ENCODE peak calls at places on chromosome 18, in four cellular contexts. One of them, this sample, is unnamed.

GRCh38 chr18:8998481-8999217 is 103.8 kb upstream of the NDUFV2 start:
- DNase-seq in HepG2: no peak
- DNase-seq in K562: no peak
- DNase-seq in A549: no peak
- DNase-seq in this sample: peak; percentile 55

GRCh38 chr18:13217971-13218375 is 587 bp upstream of the LDLRAD4 start:
- DNase-seq in HepG2: no peak
- DNase-seq in K562: no peak
- DNase-seq in A549: no peak
- DNase-seq in this sample: no peak

GRCh38 chr18:1311376-1311775 is 406.7 kb downstream of the ADCYAP1 start:
- DNase-seq in K562: no peak
- DNase-seq in HepG2: no peak
- DNase-seq in A549: no peak
- DNase-seq in this sample: no peak

GRCh38 chr18:26215247-26215970 is 10.8 kb upstream of the TAF4B start:
- DNase-seq in K562: no peak
- DNase-seq in A549: no peak
- DNase-seq in HepG2: no peak
- DNase-seq in this sample: no peak

GRCh38 chr18:80109676-80110078 is 615 bp downstream of the ADNP2 start:
- DNase-seq in K562: peak; percentile 35
- DNase-seq in A549: peak; percentile 16
- DNase-seq in HepG2: no peak
- DNase-seq in this sample: peak; percentile 31

GRCh38 chr18:77201508-77201907 is 48.1 kb upstream of the GALR1 start:
- DNase-seq in A549: no peak
- DNase-seq in HepG2: no peak
- DNase-seq in K562: no peak
- DNase-seq in this sample: peak; percentile 27

GRCh38 chr18:74196220-74197119 is 48.1 kb downstream of the TIMM21 start:
- DNase-seq in HepG2: peak; percentile 76
- DNase-seq in A549: peak; percentile 65
- DNase-seq in K562: peak; percentile 65
- DNase-seq in this sample: peak; percentile 66

GRCh38 chr18:61216086-61216485 is 117.1 kb upstream of the CDH20 start:
- DNase-seq in K562: no peak
- DNase-seq in HepG2: no peak
- DNase-seq in A549: no peak
- DNase-seq in this sample: no peak

GRCh38 chr18:75779450-75779849 is 351.9 kb upstream of the SMIM21 start:
- DNase-seq in A549: no peak
- DNase-seq in K562: no peak
- DNase-seq in HepG2: no peak
- DNase-seq in this sample: no peak

GRCh38 chr18:2338601-2339000 is 232.7 kb downstream of the METTL4 start:
- DNase-seq in A549: no peak
- DNase-seq in K562: no peak
- DNase-seq in HepG2: no peak
- DNase-seq in this sample: no peak

GRCh38 chr18:26424428-26425147 is 123.8 kb downstream of the KCTD1 start:
- DNase-seq in K562: no peak
- DNase-seq in HepG2: no peak
- DNase-seq in A549: no peak
- DNase-seq in this sample: no peak

GRCh38 chr18:3114456-3114855 is 101.5 kb upstream of the LPIN2 start:
- DNase-seq in HepG2: no peak
- DNase-seq in A549: no peak
- DNase-seq in K562: no peak
- DNase-seq in this sample: no peak

GRCh38 chr18:1177232-1177631 is 272.6 kb downstream of the ADCYAP1 start:
- DNase-seq in HepG2: no peak
- DNase-seq in K562: no peak
- DNase-seq in A549: no peak
- DNase-seq in this sample: no peak

GRCh38 chr18:56910237-56910636 is 236.7 kb upstream of the BOD1L2 start:
- DNase-seq in K562: no peak
- DNase-seq in A549: no peak
- DNase-seq in HepG2: no peak
- DNase-seq in this sample: no peak

GRCh38 chr18:43919565-43919964 is 642.3 kb upstream of the SYT4 start:
- DNase-seq in K562: no peak
- DNase-seq in A549: no peak
- DNase-seq in HepG2: no peak
- DNase-seq in this sample: no peak

GRCh38 chr18:74856967-74857366 is 259.3 kb downstream of the ZNF407 start:
- DNase-seq in HepG2: no peak
- DNase-seq in A549: no peak
- DNase-seq in K562: no peak
- DNase-seq in this sample: no peak

GRCh38 chr18:21682276-21683051 is 22.1 kb downstream of the ABHD3 start:
- DNase-seq in HepG2: no peak
- DNase-seq in A549: no peak
- DNase-seq in K562: no peak
- DNase-seq in this sample: peak; percentile 67

GRCh38 chr18:77100751-77101355 is 31.7 kb downstream of the MBP start:
- DNase-seq in K562: no peak
- DNase-seq in HepG2: no peak
- DNase-seq in A549: no peak
- DNase-seq in this sample: no peak

GRCh38 chr18:79429785-79430281 is 34.1 kb downstream of the NFATC1 start:
- DNase-seq in HepG2: no peak
- DNase-seq in K562: peak; percentile 58
- DNase-seq in A549: no peak
- DNase-seq in this sample: no peak

GRCh38 chr18:23719634-23720201 is 30.5 kb downstream of the LAMA3 start:
- DNase-seq in HepG2: peak; percentile 49
- DNase-seq in K562: peak; percentile 75
- DNase-seq in A549: peak; percentile 95
- DNase-seq in this sample: peak; percentile 98

DNA sequence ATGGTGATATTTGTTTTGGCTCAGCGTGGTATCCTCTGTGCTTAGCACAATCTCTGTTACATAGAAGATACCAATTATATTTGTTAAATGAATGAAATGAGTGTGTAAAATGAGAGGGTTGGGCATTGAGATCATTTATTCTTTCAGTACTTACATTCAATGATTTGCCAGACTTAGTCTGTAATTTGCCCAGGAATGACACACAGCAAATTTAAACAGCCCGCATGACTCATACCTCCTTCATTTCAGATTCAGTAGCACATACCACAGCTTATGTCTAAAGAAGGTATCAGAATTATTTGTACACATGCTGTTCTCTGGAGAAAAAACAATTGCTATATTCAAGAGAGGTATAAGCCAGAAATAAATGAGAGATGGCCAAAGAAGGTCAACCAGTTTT is 37.0 kb downstream of the KLHL14 start:
- DNase-seq in A549: no peak
- DNase-seq in HepG2: peak; percentile 23
- DNase-seq in K562: no peak
- DNase-seq in this sample: peak; percentile 24
- TF ChIP-seq RFX5 in A549: no peak
- TF ChIP-seq RFX5 in HepG2: no peak
- TF ChIP-seq RFX5 in K562: no peak
- TF ChIP-seq RFX5 in this sample: no peak

GRCh38 chr18:41954827-41955613 is at the start of gene PIK3C3:
- DNase-seq in A549: peak; percentile 94
- DNase-seq in K562: peak; percentile 100
- DNase-seq in HepG2: peak; percentile 94
- DNase-seq in this sample: peak; percentile 98

GRCh38 chr18:41959045-41959444 is 4.0 kb downstream of the PIK3C3 start:
- DNase-seq in A549: no peak
- DNase-seq in K562: no peak
- DNase-seq in HepG2: no peak
- DNase-seq in this sample: no peak

GRCh38 chr18:41955688-41956087 is 654 bp downstream of the PIK3C3 start:
- DNase-seq in HepG2: no peak
- DNase-seq in K562: peak; percentile 33
- DNase-seq in A549: no peak
- DNase-seq in this sample: no peak
- TF ChIP-seq RFX5 in HepG2: no peak
- TF ChIP-seq RFX5 in K562: no peak
- TF ChIP-seq RFX5 in A549: no peak
- TF ChIP-seq RFX5 in this sample: no peak

GRCh38 chr18:62631173-62631572 is 84.2 kb upstream of the PHLPP1 start:
- DNase-seq in HepG2: no peak
- DNase-seq in K562: no peak
- DNase-seq in A549: no peak
- DNase-seq in this sample: no peak
- TF ChIP-seq RFX5 in HepG2: no peak
- TF ChIP-seq RFX5 in K562: no peak
- TF ChIP-seq RFX5 in A549: no peak
- TF ChIP-seq RFX5 in this sample: no peak

GRCh38 chr18:10580215-10580614 is 54.4 kb downstream of the NAPG start:
- DNase-seq in HepG2: no peak
- DNase-seq in K562: no peak
- DNase-seq in A549: no peak
- DNase-seq in this sample: no peak

DNA sequence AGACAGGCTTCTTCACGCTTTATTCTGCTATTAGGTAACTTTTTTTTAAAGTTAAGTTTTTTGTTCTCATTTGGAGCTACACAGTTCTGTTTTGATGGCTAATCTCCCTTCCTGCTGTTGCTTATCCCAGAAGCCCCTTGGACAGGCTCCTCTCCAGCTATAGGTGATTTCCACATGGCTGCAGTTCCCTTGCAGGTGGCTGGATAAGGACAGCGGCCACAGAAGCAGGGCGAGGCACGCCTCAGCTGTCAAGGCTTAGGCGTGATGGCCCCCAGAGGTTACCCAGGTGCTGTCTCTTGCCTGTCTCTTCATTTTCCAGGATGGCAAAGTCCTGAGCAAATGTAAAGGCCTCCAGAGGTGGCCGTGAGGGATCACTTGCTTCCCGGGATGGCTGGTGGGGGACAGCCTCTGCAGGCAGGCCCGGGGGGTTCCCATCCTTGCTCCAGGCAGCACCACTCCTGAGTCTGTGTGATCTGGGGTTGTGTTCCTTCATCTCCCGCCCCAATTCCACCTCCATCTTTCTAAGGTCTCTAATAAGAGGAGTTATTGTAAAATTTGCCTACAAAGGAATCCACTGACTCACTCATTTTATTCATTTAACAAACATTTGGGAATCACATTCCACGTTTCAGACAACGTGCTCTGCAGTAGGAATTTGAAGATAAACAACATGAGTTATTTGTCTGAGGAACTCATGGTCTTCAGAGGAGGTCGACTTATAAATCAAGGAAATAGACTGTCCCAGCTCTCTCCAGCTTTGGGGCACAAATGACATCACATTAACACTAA is 53.4 kb downstream of the NAPG start:
- DNase-seq in K562: no peak
- DNase-seq in HepG2: no peak
- DNase-seq in A549: peak; percentile 7
- DNase-seq in this sample: peak; percentile 75
- TF ChIP-seq RFX5 in K562: no peak
- TF ChIP-seq RFX5 in HepG2: no peak
- TF ChIP-seq RFX5 in A549: no peak
- TF ChIP-seq RFX5 in this sample: no peak

DNA sequence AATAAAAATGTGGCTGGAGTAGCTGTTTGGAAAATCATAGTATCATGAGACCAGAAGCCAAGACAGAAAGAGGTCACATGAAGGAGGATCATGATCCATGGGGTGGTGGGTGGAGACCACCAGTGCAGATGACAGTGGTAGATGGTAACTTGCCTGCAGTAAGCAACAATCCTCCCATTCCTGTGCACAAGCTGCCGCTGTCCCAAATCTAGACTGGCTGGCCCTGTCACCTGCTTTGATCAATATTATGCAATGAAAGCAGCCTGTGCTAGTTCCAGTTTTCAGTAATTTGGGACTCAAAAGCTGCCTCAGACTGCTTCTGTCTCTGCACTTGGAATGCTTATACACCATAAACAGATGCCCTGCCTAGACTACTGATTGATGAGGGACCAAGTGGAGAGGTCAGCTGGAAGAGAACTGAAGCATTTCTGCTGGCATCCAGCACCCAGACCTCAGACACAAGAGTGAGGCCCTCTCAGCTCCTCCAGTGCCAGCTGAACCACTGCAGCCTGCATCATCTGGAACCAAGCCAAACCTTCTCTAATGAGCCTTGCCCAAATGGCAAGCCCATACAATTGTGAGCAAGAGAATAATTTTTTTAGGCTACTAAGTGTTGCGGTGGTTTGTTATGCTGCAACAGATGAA is 25.0 kb downstream of the CCBE1 start:
- DNase-seq in A549: no peak
- DNase-seq in HepG2: no peak
- DNase-seq in K562: no peak
- DNase-seq in this sample: no peak
- TF ChIP-seq RFX5 in A549: no peak
- TF ChIP-seq RFX5 in HepG2: no peak
- TF ChIP-seq RFX5 in K562: no peak
- TF ChIP-seq RFX5 in this sample: no peak

DNA sequence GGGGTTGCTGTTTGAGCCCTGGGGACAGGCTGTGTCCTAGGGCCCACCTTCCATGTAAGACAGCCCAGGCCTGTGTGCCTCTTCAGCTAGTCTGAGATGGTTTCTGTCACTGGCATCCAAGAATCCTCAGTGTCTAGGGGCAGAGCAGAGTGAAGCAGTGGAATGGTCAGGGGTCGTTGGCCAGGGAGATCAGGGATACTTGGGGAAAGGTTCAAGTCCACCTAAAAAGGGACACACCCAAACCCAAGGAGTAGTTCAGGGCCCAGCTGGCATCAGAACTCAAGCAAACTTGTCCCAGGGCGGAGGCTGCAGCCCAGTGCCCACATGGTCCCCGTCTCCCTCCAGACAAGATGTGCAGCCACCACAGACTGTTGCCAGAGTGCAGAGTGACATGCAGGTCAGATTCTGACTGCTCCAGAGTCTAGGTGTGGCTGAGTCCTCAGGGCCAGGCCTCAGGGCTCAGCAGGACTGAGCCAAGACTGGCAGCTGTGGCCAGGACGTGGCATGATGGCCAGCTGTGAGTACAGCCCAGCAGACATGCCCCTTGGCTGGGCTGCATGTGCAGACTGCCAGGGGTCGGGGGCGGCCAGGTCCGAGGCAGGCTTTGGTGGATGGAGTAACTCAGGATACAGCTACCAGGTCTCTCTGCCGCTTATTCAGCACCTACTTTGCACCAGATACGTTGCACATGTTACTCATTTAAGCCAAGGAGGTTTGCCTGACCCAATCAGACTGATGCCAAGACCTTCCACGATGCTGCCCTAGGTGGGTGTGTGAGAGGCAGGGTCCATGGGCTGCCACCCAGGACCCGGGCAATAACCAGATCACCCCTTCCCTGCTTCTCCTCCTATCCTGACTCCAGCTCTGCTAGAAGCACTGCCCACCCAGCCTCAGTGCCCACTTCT is 146.6 kb downstream of the SMAD7 start:
- DNase-seq in A549: no peak
- DNase-seq in HepG2: no peak
- DNase-seq in K562: no peak
- DNase-seq in this sample: no peak
- TF ChIP-seq RFX5 in A549: no peak
- TF ChIP-seq RFX5 in HepG2: no peak
- TF ChIP-seq RFX5 in K562: no peak
- TF ChIP-seq RFX5 in this sample: no peak

GRCh38 chr18:37701967-37702366 is 136.4 kb upstream of the CELF4 start:
- DNase-seq in K562: no peak
- DNase-seq in A549: no peak
- DNase-seq in HepG2: no peak
- DNase-seq in this sample: no peak

GRCh38 chr18:37698508-37699035 is 133.0 kb upstream of the CELF4 start:
- DNase-seq in A549: no peak
- DNase-seq in HepG2: no peak
- DNase-seq in K562: no peak
- DNase-seq in this sample: no peak
- TF ChIP-seq RFX5 in A549: no peak
- TF ChIP-seq RFX5 in HepG2: no peak
- TF ChIP-seq RFX5 in K562: no peak
- TF ChIP-seq RFX5 in this sample: no peak